ENCODE peak calls at places on chromosomes 11 and 22, in eight cellular contexts. One of them, this sample, is unnamed.

GRCh38 chr22:47204002-47204979 is 441.8 kb downstream of the TBC1D22A start:
- DNase-seq in mesendoderm: no peak
- DNase-seq in ACHN: no peak
- DNase-seq in brain microvascular endothelial cell: no peak
- DNase-seq in mesothelial cell of epicardium: no peak
- DNase-seq in CD14-positive monocyte: no peak
- DNase-seq in cardiac fibroblast: peak
- DNase-seq in stimulated activated CD4-positive, alpha-beta T cell treated with anti-CD3 and anti-CD28 coated beads, Interleukin-4, amount 100 ng/mL, for 1 hour: no peak
- DNase-seq in this sample: peak

GRCh38 chr11:120344302-120345004 is 8.2 kb downstream of the ARHGEF12 start:
- DNase-seq in mesendoderm: no peak
- DNase-seq in ACHN: peak
- DNase-seq in brain microvascular endothelial cell: peak
- DNase-seq in mesothelial cell of epicardium: no peak
- DNase-seq in CD14-positive monocyte: no peak
- DNase-seq in cardiac fibroblast: no peak
- DNase-seq in stimulated activated CD4-positive, alpha-beta T cell treated with anti-CD3 and anti-CD28 coated beads, Interleukin-4, amount 100 ng/mL, for 1 hour: no peak
- DNase-seq in this sample: no peak

GRCh38 chr11:130217632-130218031 is 58.0 kb downstream of the ST14 start:
- DNase-seq in mesendoderm: no peak
- DNase-seq in ACHN: no peak
- DNase-seq in brain microvascular endothelial cell: no peak
- DNase-seq in mesothelial cell of epicardium: no peak
- DNase-seq in CD14-positive monocyte: no peak
- DNase-seq in cardiac fibroblast: no peak
- DNase-seq in stimulated activated CD4-positive, alpha-beta T cell treated with anti-CD3 and anti-CD28 coated beads, Interleukin-4, amount 100 ng/mL, for 1 hour: no peak
- DNase-seq in this sample: peak

GRCh38 chr11:2289859-2290258 is 11.9 kb downstream of the C11orf21 start:
- DNase-seq in mesendoderm: no peak
- DNase-seq in ACHN: no peak
- DNase-seq in brain microvascular endothelial cell: no peak
- DNase-seq in mesothelial cell of epicardium: no peak
- DNase-seq in CD14-positive monocyte: no peak
- DNase-seq in cardiac fibroblast: no peak
- DNase-seq in stimulated activated CD4-positive, alpha-beta T cell treated with anti-CD3 and anti-CD28 coated beads, Interleukin-4, amount 100 ng/mL, for 1 hour: no peak
- DNase-seq in this sample: peak

GRCh38 chr11:30617762-30618161 is 31.6 kb upstream of the MPPED2 start:
- DNase-seq in mesendoderm: peak
- DNase-seq in ACHN: no peak
- DNase-seq in brain microvascular endothelial cell: no peak
- DNase-seq in mesothelial cell of epicardium: no peak
- DNase-seq in CD14-positive monocyte: no peak
- DNase-seq in cardiac fibroblast: no peak
- DNase-seq in stimulated activated CD4-positive, alpha-beta T cell treated with anti-CD3 and anti-CD28 coated beads, Interleukin-4, amount 100 ng/mL, for 1 hour: no peak
- DNase-seq in this sample: no peak

GRCh38 chr11:94521684-94522083 is 9.4 kb downstream of the C11orf97 start:
- DNase-seq in mesendoderm: peak
- DNase-seq in ACHN: peak
- DNase-seq in brain microvascular endothelial cell: peak
- DNase-seq in mesothelial cell of epicardium: no peak
- DNase-seq in CD14-positive monocyte: no peak
- DNase-seq in cardiac fibroblast: peak
- DNase-seq in stimulated activated CD4-positive, alpha-beta T cell treated with anti-CD3 and anti-CD28 coated beads, Interleukin-4, amount 100 ng/mL, for 1 hour: no peak
- DNase-seq in this sample: no peak

GRCh38 chr11:64687204-64687603 is 35.8 kb downstream of the NRXN2 start:
- DNase-seq in mesendoderm: no peak
- DNase-seq in ACHN: no peak
- DNase-seq in brain microvascular endothelial cell: no peak
- DNase-seq in mesothelial cell of epicardium: no peak
- DNase-seq in CD14-positive monocyte: no peak
- DNase-seq in cardiac fibroblast: peak
- DNase-seq in stimulated activated CD4-positive, alpha-beta T cell treated with anti-CD3 and anti-CD28 coated beads, Interleukin-4, amount 100 ng/mL, for 1 hour: no peak
- DNase-seq in this sample: no peak

GRCh38 chr11:64675417-64676252 is 47.4 kb downstream of the NRXN2 start:
- DNase-seq in mesendoderm: no peak
- DNase-seq in ACHN: peak
- DNase-seq in brain microvascular endothelial cell: peak
- DNase-seq in mesothelial cell of epicardium: no peak
- DNase-seq in CD14-positive monocyte: peak
- DNase-seq in cardiac fibroblast: peak
- DNase-seq in stimulated activated CD4-positive, alpha-beta T cell treated with anti-CD3 and anti-CD28 coated beads, Interleukin-4, amount 100 ng/mL, for 1 hour: no peak
- DNase-seq in this sample: peak

GRCh38 chr11:96204721-96205459 is 138.1 kb downstream of the MAML2 start:
- DNase-seq in mesendoderm: no peak
- DNase-seq in ACHN: no peak
- DNase-seq in brain microvascular endothelial cell: no peak
- DNase-seq in mesothelial cell of epicardium: no peak
- DNase-seq in CD14-positive monocyte: no peak
- DNase-seq in cardiac fibroblast: no peak
- DNase-seq in stimulated activated CD4-positive, alpha-beta T cell treated with anti-CD3 and anti-CD28 coated beads, Interleukin-4, amount 100 ng/mL, for 1 hour: no peak
- DNase-seq in this sample: no peak

GRCh38 chr11:61923166-61924015 is 6.0 kb upstream of the RAB3IL1 start:
- DNase-seq in mesendoderm: peak
- DNase-seq in ACHN: no peak
- DNase-seq in brain microvascular endothelial cell: peak
- DNase-seq in mesothelial cell of epicardium: no peak
- DNase-seq in CD14-positive monocyte: no peak
- DNase-seq in cardiac fibroblast: peak
- DNase-seq in stimulated activated CD4-positive, alpha-beta T cell treated with anti-CD3 and anti-CD28 coated beads, Interleukin-4, amount 100 ng/mL, for 1 hour: no peak
- DNase-seq in this sample: peak

GRCh38 chr11:117998201-117998579 is 12.0 kb downstream of the IL10RA start:
- DNase-seq in mesendoderm: no peak
- DNase-seq in ACHN: no peak
- DNase-seq in brain microvascular endothelial cell: no peak
- DNase-seq in mesothelial cell of epicardium: no peak
- DNase-seq in CD14-positive monocyte: no peak
- DNase-seq in cardiac fibroblast: no peak
- DNase-seq in stimulated activated CD4-positive, alpha-beta T cell treated with anti-CD3 and anti-CD28 coated beads, Interleukin-4, amount 100 ng/mL, for 1 hour: no peak
- DNase-seq in this sample: no peak

GRCh38 chr11:66080055-66080817 is 10.2 kb downstream of the PACS1 start:
- DNase-seq in mesendoderm: no peak
- DNase-seq in ACHN: peak
- DNase-seq in brain microvascular endothelial cell: peak
- DNase-seq in mesothelial cell of epicardium: no peak
- DNase-seq in CD14-positive monocyte: peak
- DNase-seq in cardiac fibroblast: peak
- DNase-seq in stimulated activated CD4-positive, alpha-beta T cell treated with anti-CD3 and anti-CD28 coated beads, Interleukin-4, amount 100 ng/mL, for 1 hour: peak
- DNase-seq in this sample: peak

GRCh38 chr11:31812392-31813241 is 1.5 kb upstream of the PAX6 start:
- DNase-seq in mesendoderm: peak
- DNase-seq in ACHN: peak
- DNase-seq in brain microvascular endothelial cell: no peak
- DNase-seq in mesothelial cell of epicardium: no peak
- DNase-seq in CD14-positive monocyte: no peak
- DNase-seq in cardiac fibroblast: no peak
- DNase-seq in stimulated activated CD4-positive, alpha-beta T cell treated with anti-CD3 and anti-CD28 coated beads, Interleukin-4, amount 100 ng/mL, for 1 hour: no peak
- DNase-seq in this sample: no peak

GRCh38 chr11:60343094-60343704 is 16.1 kb downstream of the MS4A6E start:
- DNase-seq in mesendoderm: peak
- DNase-seq in ACHN: peak
- DNase-seq in brain microvascular endothelial cell: peak
- DNase-seq in mesothelial cell of epicardium: no peak
- DNase-seq in CD14-positive monocyte: no peak
- DNase-seq in cardiac fibroblast: no peak
- DNase-seq in stimulated activated CD4-positive, alpha-beta T cell treated with anti-CD3 and anti-CD28 coated beads, Interleukin-4, amount 100 ng/mL, for 1 hour: no peak
- DNase-seq in this sample: no peak

GRCh38 chr11:12430351-12430750 is 53.0 kb downstream of the PARVA start:
- DNase-seq in mesendoderm: no peak
- DNase-seq in ACHN: no peak
- DNase-seq in brain microvascular endothelial cell: no peak
- DNase-seq in mesothelial cell of epicardium: no peak
- DNase-seq in CD14-positive monocyte: no peak
- DNase-seq in cardiac fibroblast: peak
- DNase-seq in stimulated activated CD4-positive, alpha-beta T cell treated with anti-CD3 and anti-CD28 coated beads, Interleukin-4, amount 100 ng/mL, for 1 hour: no peak
- DNase-seq in this sample: no peak

GRCh38 chr11:74460481-74461154 is 6.7 kb downstream of the KCNE3 start:
- DNase-seq in mesendoderm: no peak
- DNase-seq in ACHN: no peak
- DNase-seq in brain microvascular endothelial cell: peak
- DNase-seq in mesothelial cell of epicardium: no peak
- DNase-seq in CD14-positive monocyte: no peak
- DNase-seq in cardiac fibroblast: peak
- DNase-seq in stimulated activated CD4-positive, alpha-beta T cell treated with anti-CD3 and anti-CD28 coated beads, Interleukin-4, amount 100 ng/mL, for 1 hour: no peak
- DNase-seq in this sample: peak

GRCh38 chr11:36300651-36301050 is 4.6 kb downstream of the PRR5L start:
- DNase-seq in mesendoderm: no peak
- DNase-seq in ACHN: no peak
- DNase-seq in brain microvascular endothelial cell: no peak
- DNase-seq in mesothelial cell of epicardium: no peak
- DNase-seq in CD14-positive monocyte: no peak
- DNase-seq in cardiac fibroblast: peak
- DNase-seq in stimulated activated CD4-positive, alpha-beta T cell treated with anti-CD3 and anti-CD28 coated beads, Interleukin-4, amount 100 ng/mL, for 1 hour: no peak
- DNase-seq in this sample: no peak

GRCh38 chr11:28107331-28107725 is 628 bp downstream of the KIF18A start:
- DNase-seq in mesendoderm: peak
- DNase-seq in ACHN: peak
- DNase-seq in brain microvascular endothelial cell: peak
- DNase-seq in mesothelial cell of epicardium: no peak
- DNase-seq in CD14-positive monocyte: no peak
- DNase-seq in cardiac fibroblast: no peak
- DNase-seq in stimulated activated CD4-positive, alpha-beta T cell treated with anti-CD3 and anti-CD28 coated beads, Interleukin-4, amount 100 ng/mL, for 1 hour: no peak
- DNase-seq in this sample: no peak

GRCh38 chr11:83156150-83156995 is 558 bp upstream of the PCF11 start:
- DNase-seq in mesendoderm: peak
- DNase-seq in ACHN: peak
- DNase-seq in brain microvascular endothelial cell: no peak
- DNase-seq in mesothelial cell of epicardium: peak
- DNase-seq in CD14-positive monocyte: peak
- DNase-seq in cardiac fibroblast: peak
- DNase-seq in stimulated activated CD4-positive, alpha-beta T cell treated with anti-CD3 and anti-CD28 coated beads, Interleukin-4, amount 100 ng/mL, for 1 hour: peak
- DNase-seq in this sample: peak

GRCh38 chr22:29663230-29663826 is 56.5 kb upstream of the CABP7 start:
- DNase-seq in mesendoderm: no peak
- DNase-seq in ACHN: no peak
- DNase-seq in brain microvascular endothelial cell: no peak
- DNase-seq in mesothelial cell of epicardium: no peak
- DNase-seq in CD14-positive monocyte: no peak
- DNase-seq in cardiac fibroblast: no peak
- DNase-seq in stimulated activated CD4-positive, alpha-beta T cell treated with anti-CD3 and anti-CD28 coated beads, Interleukin-4, amount 100 ng/mL, for 1 hour: no peak
- DNase-seq in this sample: no peak

GRCh38 chr22:21865041-21865440 is 2.4 kb downstream of the MAPK1 start:
- DNase-seq in mesendoderm: peak
- DNase-seq in ACHN: peak
- DNase-seq in brain microvascular endothelial cell: peak
- DNase-seq in mesothelial cell of epicardium: no peak
- DNase-seq in CD14-positive monocyte: no peak
- DNase-seq in cardiac fibroblast: peak
- DNase-seq in stimulated activated CD4-positive, alpha-beta T cell treated with anti-CD3 and anti-CD28 coated beads, Interleukin-4, amount 100 ng/mL, for 1 hour: no peak
- DNase-seq in this sample: peak

GRCh38 chr11:46534713-46535112 is 59.1 kb downstream of the AMBRA1 start:
- DNase-seq in mesendoderm: no peak
- DNase-seq in ACHN: no peak
- DNase-seq in brain microvascular endothelial cell: no peak
- DNase-seq in mesothelial cell of epicardium: no peak
- DNase-seq in CD14-positive monocyte: no peak
- DNase-seq in cardiac fibroblast: no peak
- DNase-seq in stimulated activated CD4-positive, alpha-beta T cell treated with anti-CD3 and anti-CD28 coated beads, Interleukin-4, amount 100 ng/mL, for 1 hour: no peak
- DNase-seq in this sample: no peak

GRCh38 chr22:20249797-20250354 is 18.2 kb downstream of the RTN4R start:
- DNase-seq in mesendoderm: no peak
- DNase-seq in ACHN: no peak
- DNase-seq in brain microvascular endothelial cell: no peak
- DNase-seq in mesothelial cell of epicardium: no peak
- DNase-seq in CD14-positive monocyte: no peak
- DNase-seq in cardiac fibroblast: peak
- DNase-seq in stimulated activated CD4-positive, alpha-beta T cell treated with anti-CD3 and anti-CD28 coated beads, Interleukin-4, amount 100 ng/mL, for 1 hour: no peak
- DNase-seq in this sample: no peak

GRCh38 chr22:41511521-41511968 is 32.7 kb downstream of the POLR3H start:
- DNase-seq in mesendoderm: no peak
- DNase-seq in ACHN: no peak
- DNase-seq in brain microvascular endothelial cell: no peak
- DNase-seq in mesothelial cell of epicardium: no peak
- DNase-seq in CD14-positive monocyte: no peak
- DNase-seq in cardiac fibroblast: no peak
- DNase-seq in stimulated activated CD4-positive, alpha-beta T cell treated with anti-CD3 and anti-CD28 coated beads, Interleukin-4, amount 100 ng/mL, for 1 hour: no peak
- DNase-seq in this sample: no peak

GRCh38 chr11:86938900-86939880 is 16.0 kb downstream of the FZD4 start:
- DNase-seq in mesendoderm: peak
- DNase-seq in ACHN: peak
- DNase-seq in brain microvascular endothelial cell: no peak
- DNase-seq in mesothelial cell of epicardium: no peak
- DNase-seq in CD14-positive monocyte: no peak
- DNase-seq in cardiac fibroblast: peak
- DNase-seq in stimulated activated CD4-positive, alpha-beta T cell treated with anti-CD3 and anti-CD28 coated beads, Interleukin-4, amount 100 ng/mL, for 1 hour: no peak
- DNase-seq in this sample: no peak

GRCh38 chr11:32529994-32530588 is 53.5 kb upstream of the EIF3M start:
- DNase-seq in mesendoderm: no peak
- DNase-seq in ACHN: no peak
- DNase-seq in brain microvascular endothelial cell: no peak
- DNase-seq in mesothelial cell of epicardium: no peak
- DNase-seq in CD14-positive monocyte: no peak
- DNase-seq in cardiac fibroblast: no peak
- DNase-seq in stimulated activated CD4-positive, alpha-beta T cell treated with anti-CD3 and anti-CD28 coated beads, Interleukin-4, amount 100 ng/mL, for 1 hour: no peak
- DNase-seq in this sample: no peak

GRCh38 chr11:34317666-34318065 is 40.1 kb downstream of the ABTB2 start:
- DNase-seq in mesendoderm: no peak
- DNase-seq in ACHN: no peak
- DNase-seq in brain microvascular endothelial cell: no peak
- DNase-seq in mesothelial cell of epicardium: no peak
- DNase-seq in CD14-positive monocyte: no peak
- DNase-seq in cardiac fibroblast: no peak
- DNase-seq in stimulated activated CD4-positive, alpha-beta T cell treated with anti-CD3 and anti-CD28 coated beads, Interleukin-4, amount 100 ng/mL, for 1 hour: no peak
- DNase-seq in this sample: no peak

GRCh38 chr11:9313648-9314290 is 624 bp downstream of the TMEM41B start:
- DNase-seq in mesendoderm: peak
- DNase-seq in ACHN: peak
- DNase-seq in brain microvascular endothelial cell: no peak
- DNase-seq in mesothelial cell of epicardium: no peak
- DNase-seq in CD14-positive monocyte: no peak
- DNase-seq in cardiac fibroblast: peak
- DNase-seq in stimulated activated CD4-positive, alpha-beta T cell treated with anti-CD3 and anti-CD28 coated beads, Interleukin-4, amount 100 ng/mL, for 1 hour: peak
- DNase-seq in this sample: no peak

GRCh38 chr11:13347901-13348300 is 70.3 kb downstream of the BMAL1 start:
- DNase-seq in mesendoderm: no peak
- DNase-seq in ACHN: no peak
- DNase-seq in brain microvascular endothelial cell: no peak
- DNase-seq in mesothelial cell of epicardium: no peak
- DNase-seq in CD14-positive monocyte: no peak
- DNase-seq in cardiac fibroblast: no peak
- DNase-seq in stimulated activated CD4-positive, alpha-beta T cell treated with anti-CD3 and anti-CD28 coated beads, Interleukin-4, amount 100 ng/mL, for 1 hour: no peak
- DNase-seq in this sample: no peak

GRCh38 chr22:45684752-45685359 is 13.2 kb downstream of the ATXN10 start:
- DNase-seq in mesendoderm: no peak
- DNase-seq in ACHN: no peak
- DNase-seq in brain microvascular endothelial cell: no peak
- DNase-seq in mesothelial cell of epicardium: no peak
- DNase-seq in CD14-positive monocyte: no peak
- DNase-seq in cardiac fibroblast: no peak
- DNase-seq in stimulated activated CD4-positive, alpha-beta T cell treated with anti-CD3 and anti-CD28 coated beads, Interleukin-4, amount 100 ng/mL, for 1 hour: no peak
- DNase-seq in this sample: no peak

GRCh38 chr11:23846902-23847422 is 649.9 kb upstream of the LUZP2 start:
- DNase-seq in mesendoderm: no peak
- DNase-seq in ACHN: no peak
- DNase-seq in brain microvascular endothelial cell: no peak
- DNase-seq in mesothelial cell of epicardium: no peak
- DNase-seq in CD14-positive monocyte: no peak
- DNase-seq in cardiac fibroblast: peak
- DNase-seq in stimulated activated CD4-positive, alpha-beta T cell treated with anti-CD3 and anti-CD28 coated beads, Interleukin-4, amount 100 ng/mL, for 1 hour: no peak
- DNase-seq in this sample: no peak

GRCh38 chr11:66371627-66372415 is at the start of gene SLC29A2:
- DNase-seq in mesendoderm: peak
- DNase-seq in ACHN: peak
- DNase-seq in brain microvascular endothelial cell: no peak
- DNase-seq in mesothelial cell of epicardium: peak
- DNase-seq in CD14-positive monocyte: no peak
- DNase-seq in cardiac fibroblast: no peak
- DNase-seq in stimulated activated CD4-positive, alpha-beta T cell treated with anti-CD3 and anti-CD28 coated beads, Interleukin-4, amount 100 ng/mL, for 1 hour: peak
- DNase-seq in this sample: no peak

This sample was measured in right atrium auricular region.